ENCODE peak calls at places on chromosomes 4 and X, in four cellular contexts. Z is K562, X is SK-N-SH, Y is HepG2. F is an unnamed sample.

GRCh38 chr4:38075370-38076152 is 115.4 kb downstream of the PTTG2 start:
- DNase-seq in X (no peak), Y (peak), Z (no peak), F (no peak)

GRCh38 chr4:48341776-48342558 is 638 bp downstream of the SLAIN2 start:
- DNase-seq in X (peak), Z (peak), Y (no peak), F (peak)

GRCh38 chr4:8086751-8087445 is 71.7 kb downstream of the ABLIM2 start:
- DNase-seq in X (peak), Z (no peak), Y (no peak), F (no peak)

GRCh38 chrX:11765449-11765848 is 7.4 kb downstream of the MSL3 start:
- DNase-seq in Y (no peak), Z (no peak), X (no peak), F (no peak)

GRCh38 chr4:108336076-108336475 is 167.3 kb upstream of the LEF1 start:
- DNase-seq in Z (no peak), X (no peak), Y (no peak), F (no peak)

GRCh38 chrX:71536285-71536684 is 3.4 kb downstream of the OGT start:
- DNase-seq in Z (no peak), X (no peak), Y (no peak), F (no peak)

GRCh38 chr4:172152284-172152683 is 339.1 kb downstream of the GALNTL6 start:
- DNase-seq in Y (no peak), Z (no peak), X (no peak), F (no peak)

GRCh38 chr4:94409375-94409679 is 42.4 kb upstream of the PDLIM5 start:
- DNase-seq in Y (no peak), Z (no peak), X (no peak), F (no peak)

GRCh38 chr4:83875437-83875836 is 339.5 kb downstream of the GPAT3 start:
- DNase-seq in Z (no peak), Y (no peak), X (no peak), F (no peak)

GRCh38 chr4:7429069-7429416 is 5.7 kb downstream of the PSAPL1 start:
- DNase-seq in Y (no peak), X (peak), Z (no peak), F (peak)

GRCh38 chr4:56976878-56977320 is 507 bp downstream of the NOA1 start:
- DNase-seq in X (peak), Z (peak), Y (peak), F (peak)

GRCh38 chrX:8273451-8273894 is 102.4 kb upstream of the VCX2 start:
- DNase-seq in Z (no peak), X (no peak), Y (no peak), F (no peak)

GRCh38 chr4:72112514-72113156 is 80.8 kb downstream of the NPFFR2 start:
- DNase-seq in Y (peak), Z (peak), X (no peak), F (no peak)

GRCh38 chr4:30716158-30716557 is 4.0 kb upstream of the PCDH7 start:
- DNase-seq in Z (no peak), Y (peak), X (peak), F (no peak)
- TF ChIP-seq FOXJ3 in Z (no peak), Y (no peak), X (no peak), F (no peak)

DNA sequence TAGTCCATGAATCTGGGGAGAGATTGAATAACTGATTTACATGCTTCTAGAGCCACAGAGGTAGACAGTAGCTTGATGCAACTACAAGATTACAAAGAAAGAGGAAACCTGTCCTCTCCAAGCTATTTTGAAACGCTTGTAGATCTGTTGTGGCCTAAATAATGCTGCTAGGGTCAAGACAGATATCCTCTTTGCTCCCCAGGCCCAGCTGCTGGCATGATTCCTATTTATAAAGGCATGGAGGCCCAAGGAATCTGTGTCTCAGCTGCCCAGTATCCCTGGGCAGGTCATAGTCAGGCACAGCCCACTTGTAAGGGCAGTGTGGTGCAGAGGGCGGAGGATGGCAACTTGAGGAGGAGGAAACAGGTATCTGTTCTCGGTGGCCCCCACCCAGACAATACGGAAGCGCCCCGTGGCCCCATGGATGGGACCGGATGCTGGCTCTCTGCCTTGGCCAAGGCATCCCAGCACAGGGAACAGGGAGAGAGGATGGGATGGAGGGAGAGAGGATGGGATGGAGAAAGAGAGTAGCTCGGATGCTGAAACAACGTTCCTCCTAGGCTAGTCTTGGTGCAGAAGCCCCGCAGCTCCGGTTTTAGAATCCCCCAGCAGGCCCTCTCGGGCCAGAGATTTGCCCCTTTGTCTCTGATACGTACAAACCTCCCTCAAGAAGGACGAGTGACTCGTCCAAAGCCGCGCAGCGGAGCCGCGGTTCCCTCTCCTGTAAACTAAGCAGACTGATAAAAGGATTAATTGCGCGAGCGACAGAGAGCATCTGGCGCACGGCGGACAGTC is 767 bp upstream of the SMIM20 start:
- DNase-seq in X (peak), Y (no peak), Z (no peak), F (no peak)
- TF ChIP-seq FOXJ3 in X (no peak), Y (no peak), Z (no peak), F (no peak)

DNA sequence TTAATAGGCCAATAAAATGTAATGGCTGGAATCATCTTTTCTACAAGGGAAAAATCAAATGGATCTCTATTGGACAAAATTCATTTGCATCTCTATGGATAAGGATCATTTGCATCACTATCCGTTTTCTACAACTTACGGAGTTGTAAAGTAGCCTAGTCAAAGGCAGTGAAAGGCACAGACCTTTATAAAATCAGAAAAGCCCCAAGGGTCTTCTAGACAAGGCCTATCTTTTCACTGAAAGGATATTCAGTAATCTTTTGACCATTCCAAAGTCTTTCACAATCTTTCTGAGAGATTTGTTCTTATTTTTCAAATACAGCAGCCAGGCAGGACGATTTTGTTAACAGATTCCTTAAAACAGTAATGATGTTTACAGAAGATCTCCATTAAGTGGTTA is 119.5 kb upstream of the JADE1 start:
- DNase-seq in Y (no peak), X (no peak), Z (no peak), F (no peak)
- TF ChIP-seq FOXJ3 in Y (no peak), X (no peak), Z (no peak), F (no peak)

GRCh38 chrX:118324588-118324987 is 21.3 kb upstream of the WDR44 start:
- DNase-seq in X (no peak), Y (no peak), Z (no peak), F (no peak)
- TF ChIP-seq FOXJ3 in X (no peak), Y (no peak), Z (no peak), F (no peak)

GRCh38 chrX:13190051-13190450 is 129.8 kb downstream of the ATXN3L start:
- DNase-seq in X (no peak), Y (no peak), Z (no peak), F (no peak)
- TF ChIP-seq FOXJ3 in X (no peak), Y (no peak), Z (no peak), F (no peak)

GRCh38 chrX:55187281-55187680 is 32.9 kb upstream of the PAGE5 start:
- DNase-seq in X (no peak), Z (no peak), Y (no peak), F (no peak)
- TF ChIP-seq FOXJ3 in X (no peak), Z (no peak), Y (no peak), F (no peak)

GRCh38 chr4:148405161-148405893 is 36.9 kb downstream of the NR3C2 start:
- DNase-seq in Y (no peak), X (no peak), Z (no peak), F (no peak)
- TF ChIP-seq FOXJ3 in Y (no peak), X (no peak), Z (no peak), F (no peak)

DNA sequence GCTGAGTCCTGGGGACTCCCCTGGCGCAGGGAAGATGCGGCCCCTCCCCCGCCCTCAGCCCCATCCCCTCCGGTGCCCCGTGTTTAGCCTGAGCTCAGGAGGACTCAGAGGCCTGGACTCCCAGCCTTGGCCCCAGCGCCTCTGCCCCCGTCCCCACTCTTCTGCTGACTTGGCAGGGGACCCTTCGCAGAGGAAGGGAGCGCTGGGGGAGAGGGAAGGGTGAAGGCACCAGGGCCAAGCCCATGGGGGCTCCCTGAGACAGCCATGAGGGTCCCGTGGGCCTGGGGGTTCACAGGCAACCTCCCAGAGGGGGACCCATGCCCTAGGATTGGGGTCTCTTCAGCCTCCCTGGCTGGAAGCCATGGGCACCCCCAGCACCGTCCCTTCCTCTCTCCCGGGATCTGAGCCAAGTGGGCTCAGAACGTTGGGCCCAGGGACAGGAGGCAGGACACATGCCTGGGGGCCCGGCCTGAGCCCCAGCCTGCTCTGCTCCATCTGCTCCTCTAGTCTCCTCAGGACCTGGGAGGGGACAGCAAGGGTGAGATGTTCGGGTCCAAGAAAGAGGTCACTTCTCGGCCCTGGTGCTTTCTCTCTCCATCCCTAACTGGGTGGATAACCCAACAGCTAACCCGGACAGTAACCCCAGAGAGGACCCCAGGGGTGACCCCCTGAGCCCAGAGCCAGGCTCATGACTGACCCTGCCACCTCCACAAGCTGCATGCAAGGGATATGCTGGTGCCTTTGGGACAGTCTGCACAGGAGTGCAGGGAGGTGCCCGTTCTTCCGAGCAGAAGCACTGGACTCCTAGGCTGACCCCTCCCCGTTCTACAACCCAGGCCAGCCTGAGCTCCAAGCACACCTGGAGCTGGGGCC is 1.5 kb upstream of the CPLX1 start:
- DNase-seq in Z (no peak), Y (no peak), X (no peak), F (no peak)
- TF ChIP-seq FOXJ3 in Z (no peak), Y (no peak), X (no peak), F (no peak)

GRCh38 chrX:151505796-151506195 is 57.7 kb upstream of the PASD1 start:
- DNase-seq in Y (peak), X (peak), Z (peak), F (peak)
- TF ChIP-seq FOXJ3 in Y (no peak), X (no peak), Z (no peak), F (no peak)

F was measured in WTC11.